ENCODE peak calls at places on chromosome 21, in six cellular contexts. One of them, this sample, is unnamed.

GRCh38 chr21:17911628-17912027 is 92.5 kb upstream of the C21orf91 start:
- DNase-seq in WTC11: no peak
- DNase-seq in HepG2: no peak
- DNase-seq in K562: no peak
- DNase-seq in IMR-90: peak; percentile 42
- DNase-seq in A549: no peak
- DNase-seq in this sample: no peak

GRCh38 chr21:29351691-29352090 is 53.0 kb downstream of the BACH1 start:
- DNase-seq in A549: no peak
- DNase-seq in K562: no peak
- DNase-seq in WTC11: no peak
- DNase-seq in IMR-90: peak; percentile 91
- DNase-seq in HepG2: no peak
- DNase-seq in this sample: no peak

GRCh38 chr21:20443558-20444155 is 554.6 kb upstream of the NCAM2 start:
- DNase-seq in K562: peak; percentile 17
- DNase-seq in A549: peak; percentile 1
- DNase-seq in IMR-90: no peak
- DNase-seq in HepG2: no peak
- DNase-seq in WTC11: no peak
- DNase-seq in this sample: peak; percentile 25

GRCh38 chr21:46059195-46059594 is 38.7 kb upstream of the COL6A2 start:
- DNase-seq in K562: no peak
- DNase-seq in IMR-90: no peak
- DNase-seq in WTC11: no peak
- DNase-seq in A549: no peak
- DNase-seq in HepG2: no peak
- DNase-seq in this sample: no peak

GRCh38 chr21:46639489-46640386 is 4.3 kb downstream of the PRMT2 start:
- DNase-seq in A549: peak; percentile 34
- DNase-seq in K562: no peak
- DNase-seq in IMR-90: peak; percentile 16
- DNase-seq in HepG2: peak; percentile 15
- DNase-seq in WTC11: no peak
- DNase-seq in this sample: peak; percentile 44

GRCh38 chr21:29499734-29500343 is 201.1 kb downstream of the BACH1 start:
- DNase-seq in A549: peak; percentile 51
- DNase-seq in IMR-90: no peak
- DNase-seq in K562: peak; percentile 64
- DNase-seq in HepG2: peak; percentile 50
- DNase-seq in WTC11: peak; percentile 74
- DNase-seq in this sample: peak; percentile 43

GRCh38 chr21:26756491-26757159 is 88.6 kb downstream of the ADAMTS1 start:
- DNase-seq in K562: no peak
- DNase-seq in HepG2: no peak
- DNase-seq in IMR-90: peak; percentile 55
- DNase-seq in WTC11: no peak
- DNase-seq in A549: no peak
- DNase-seq in this sample: no peak

GRCh38 chr21:36704281-36704957 is 5.5 kb downstream of the SIM2 start:
- DNase-seq in IMR-90: peak; percentile 4
- DNase-seq in A549: no peak
- DNase-seq in WTC11: no peak
- DNase-seq in HepG2: no peak
- DNase-seq in K562: no peak
- DNase-seq in this sample: peak; percentile 49

GRCh38 chr21:26153758-26154157 is 16.8 kb downstream of the APP start:
- DNase-seq in HepG2: no peak
- DNase-seq in K562: no peak
- DNase-seq in A549: no peak
- DNase-seq in WTC11: no peak
- DNase-seq in IMR-90: peak; percentile 34
- DNase-seq in this sample: no peak

GRCh38 chr21:44485254-44485793 is 30.0 kb downstream of the LRRC3 start:
- DNase-seq in HepG2: no peak
- DNase-seq in K562: peak; percentile 51
- DNase-seq in IMR-90: peak; percentile 8
- DNase-seq in WTC11: peak; percentile 82
- DNase-seq in A549: peak; percentile 83
- DNase-seq in this sample: peak; percentile 83

GRCh38 chr21:37412603-37413360 is 46.2 kb downstream of the DYRK1A start:
- DNase-seq in HepG2: no peak
- DNase-seq in IMR-90: peak; percentile 75
- DNase-seq in A549: no peak
- DNase-seq in K562: no peak
- DNase-seq in WTC11: no peak
- DNase-seq in this sample: no peak

GRCh38 chr21:31255846-31256395 is 88.1 kb downstream of the TIAM1 start:
- DNase-seq in HepG2: no peak
- DNase-seq in WTC11: no peak
- DNase-seq in K562: no peak
- DNase-seq in A549: no peak
- DNase-seq in IMR-90: no peak
- DNase-seq in this sample: no peak

GRCh38 chr21:45176141-45176540 is 101.8 kb downstream of the ADARB1 start:
- DNase-seq in WTC11: no peak
- DNase-seq in HepG2: no peak
- DNase-seq in IMR-90: no peak
- DNase-seq in A549: no peak
- DNase-seq in K562: no peak
- DNase-seq in this sample: no peak

GRCh38 chr21:21436012-21436545 is 437.9 kb downstream of the NCAM2 start:
- DNase-seq in HepG2: no peak
- DNase-seq in WTC11: no peak
- DNase-seq in K562: no peak
- DNase-seq in IMR-90: peak; percentile 49
- DNase-seq in A549: no peak
- DNase-seq in this sample: no peak

DNA sequence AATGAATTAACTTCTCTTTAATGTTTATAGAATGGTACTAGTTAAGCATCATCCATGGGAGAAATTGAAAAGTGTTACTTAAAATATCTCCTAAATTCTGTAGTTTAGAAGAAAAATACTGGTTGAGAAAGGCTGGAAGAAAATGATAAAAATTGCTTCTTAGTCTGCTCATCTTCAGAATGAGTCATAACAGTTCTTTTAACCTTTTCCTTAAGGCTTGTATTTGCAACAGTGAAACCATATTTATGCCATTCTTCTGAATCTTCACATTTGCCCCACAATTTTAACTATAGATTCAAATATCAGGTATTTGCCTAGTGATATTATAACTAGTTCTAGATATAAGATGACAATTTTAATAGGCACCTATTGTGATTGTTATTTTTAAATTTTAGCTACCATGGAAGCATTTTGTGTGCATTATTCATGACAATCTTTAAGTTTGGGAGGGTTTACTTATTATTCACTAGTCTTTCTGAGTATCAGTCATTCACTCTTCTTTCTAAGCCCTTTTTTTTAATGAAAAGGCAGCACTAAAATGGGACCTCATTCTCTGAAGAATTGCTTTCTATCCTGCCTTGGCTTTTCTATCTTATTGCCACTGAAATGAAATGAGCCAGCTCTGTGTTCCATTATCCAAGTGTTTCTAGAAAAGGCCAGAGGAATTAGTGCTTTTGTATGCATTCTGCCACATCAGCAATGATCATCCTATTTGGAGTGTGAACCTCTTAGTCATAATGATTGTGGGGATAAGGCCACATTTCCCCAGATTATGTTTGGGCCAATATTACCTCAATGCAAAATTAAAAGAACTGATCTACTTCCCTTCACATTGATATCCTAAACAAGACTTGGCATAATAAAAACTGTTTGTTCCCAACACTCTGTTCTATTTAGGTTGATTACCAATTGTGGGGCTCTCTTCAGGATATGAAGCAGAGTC is 58.4 kb downstream of the SAMSN1 start:
- DNase-seq in WTC11: no peak
- DNase-seq in K562: no peak
- DNase-seq in A549: no peak
- DNase-seq in IMR-90: no peak
- DNase-seq in HepG2: no peak
- DNase-seq in this sample: no peak
- TF ChIP-seq USF2 in WTC11: no peak
- TF ChIP-seq USF2 in K562: no peak
- TF ChIP-seq USF2 in A549: no peak
- TF ChIP-seq USF2 in IMR-90: no peak
- TF ChIP-seq USF2 in HepG2: no peak
- TF ChIP-seq USF2 in this sample: no peak

GRCh38 chr21:34129039-34129891 is 55.9 kb downstream of the MRPS6 start:
- DNase-seq in IMR-90: peak; percentile 92
- DNase-seq in K562: peak; percentile 20
- DNase-seq in HepG2: no peak
- DNase-seq in A549: no peak
- DNase-seq in WTC11: no peak
- DNase-seq in this sample: peak; percentile 49
- TF ChIP-seq USF2 in IMR-90: no peak
- TF ChIP-seq USF2 in K562: no peak
- TF ChIP-seq USF2 in HepG2: no peak
- TF ChIP-seq USF2 in A549: no peak
- TF ChIP-seq USF2 in WTC11: no peak
- TF ChIP-seq USF2 in this sample: no peak

GRCh38 chr21:39610705-39611104 is 2.0 kb upstream of the B3GALT5 start:
- DNase-seq in IMR-90: no peak
- DNase-seq in WTC11: peak; percentile 64
- DNase-seq in A549: peak; percentile 2
- DNase-seq in K562: no peak
- DNase-seq in HepG2: peak; percentile 1
- DNase-seq in this sample: no peak

GRCh38 chr21:39613029-39613934 is 542 bp downstream of the B3GALT5 start:
- DNase-seq in IMR-90: no peak
- DNase-seq in A549: no peak
- DNase-seq in K562: no peak
- DNase-seq in HepG2: no peak
- DNase-seq in WTC11: no peak
- DNase-seq in this sample: peak; percentile 45

GRCh38 chr21:39616373-39616772 is 3.6 kb downstream of the B3GALT5 start:
- DNase-seq in HepG2: no peak
- DNase-seq in IMR-90: no peak
- DNase-seq in WTC11: no peak
- DNase-seq in K562: no peak
- DNase-seq in A549: no peak
- DNase-seq in this sample: no peak

GRCh38 chr21:39611547-39612190 is 1.1 kb upstream of the B3GALT5 start:
- DNase-seq in IMR-90: no peak
- DNase-seq in A549: no peak
- DNase-seq in HepG2: no peak
- DNase-seq in WTC11: peak; percentile 22
- DNase-seq in K562: no peak
- DNase-seq in this sample: no peak

DNA sequence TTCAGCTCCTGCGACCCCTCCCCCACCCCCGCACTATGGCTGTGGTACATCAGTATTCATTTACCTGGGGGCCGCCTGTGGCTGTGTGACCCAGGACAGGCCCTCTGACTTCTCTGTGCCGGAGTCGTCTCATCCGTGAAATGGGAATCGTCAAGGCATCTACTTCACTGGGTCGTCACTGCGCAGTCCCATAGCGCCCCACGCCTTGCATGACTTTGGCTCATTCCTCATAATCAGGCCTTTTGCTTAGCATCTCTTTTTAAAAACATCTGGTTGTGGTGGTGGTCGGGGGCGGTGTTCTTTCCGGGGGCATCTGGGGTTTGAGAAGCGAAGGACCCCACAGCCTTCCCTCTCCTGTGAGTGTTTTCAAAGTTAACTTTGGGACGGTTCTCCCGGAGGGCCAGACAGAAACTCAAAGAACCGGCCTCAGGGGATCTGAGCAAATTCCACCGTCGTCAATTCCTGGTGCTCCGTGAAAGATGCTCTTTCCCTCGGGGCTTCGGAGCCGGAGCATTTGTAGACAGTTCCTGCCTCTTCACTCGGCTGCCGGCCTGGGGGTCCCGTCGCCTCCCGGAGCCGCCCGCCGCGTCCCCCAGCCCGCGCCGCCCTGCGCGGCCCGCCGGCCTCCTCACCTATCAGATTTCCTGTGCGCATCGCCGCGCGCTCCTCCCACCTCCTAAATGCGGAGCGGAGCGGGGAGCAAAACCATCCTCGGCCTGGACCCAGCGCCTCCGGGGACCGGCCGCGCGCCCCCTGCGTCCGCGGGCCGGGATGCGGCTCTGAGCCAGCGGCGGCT is at the start of gene B3GALT5:
- DNase-seq in K562: no peak
- DNase-seq in IMR-90: no peak
- DNase-seq in WTC11: peak; percentile 88
- DNase-seq in A549: no peak
- DNase-seq in HepG2: no peak
- DNase-seq in this sample: peak; percentile 88
- TF ChIP-seq USF2 in K562: no peak
- TF ChIP-seq USF2 in IMR-90: no peak
- TF ChIP-seq USF2 in WTC11: no peak
- TF ChIP-seq USF2 in A549: no peak
- TF ChIP-seq USF2 in HepG2: no peak
- TF ChIP-seq USF2 in this sample: no peak

GRCh38 chr21:32916088-32916487 is 109.6 kb upstream of the OLIG2 start:
- DNase-seq in HepG2: no peak
- DNase-seq in IMR-90: no peak
- DNase-seq in WTC11: no peak
- DNase-seq in A549: no peak
- DNase-seq in K562: no peak
- DNase-seq in this sample: no peak

GRCh38 chr21:32916522-32917099 is 109.1 kb upstream of the OLIG2 start:
- DNase-seq in WTC11: no peak
- DNase-seq in K562: peak; percentile 35
- DNase-seq in HepG2: peak; percentile 35
- DNase-seq in A549: peak; percentile 9
- DNase-seq in IMR-90: no peak
- DNase-seq in this sample: peak; percentile 12

GRCh38 chr21:32914424-32915070 is 111.2 kb upstream of the OLIG2 start:
- DNase-seq in K562: no peak
- DNase-seq in A549: no peak
- DNase-seq in IMR-90: no peak
- DNase-seq in WTC11: no peak
- DNase-seq in HepG2: no peak
- DNase-seq in this sample: no peak

GRCh38 chr21:32917392-32918135 is 108.2 kb upstream of the OLIG2 start:
- DNase-seq in K562: no peak
- DNase-seq in HepG2: no peak
- DNase-seq in A549: no peak
- DNase-seq in WTC11: no peak
- DNase-seq in IMR-90: no peak
- DNase-seq in this sample: no peak

DNA sequence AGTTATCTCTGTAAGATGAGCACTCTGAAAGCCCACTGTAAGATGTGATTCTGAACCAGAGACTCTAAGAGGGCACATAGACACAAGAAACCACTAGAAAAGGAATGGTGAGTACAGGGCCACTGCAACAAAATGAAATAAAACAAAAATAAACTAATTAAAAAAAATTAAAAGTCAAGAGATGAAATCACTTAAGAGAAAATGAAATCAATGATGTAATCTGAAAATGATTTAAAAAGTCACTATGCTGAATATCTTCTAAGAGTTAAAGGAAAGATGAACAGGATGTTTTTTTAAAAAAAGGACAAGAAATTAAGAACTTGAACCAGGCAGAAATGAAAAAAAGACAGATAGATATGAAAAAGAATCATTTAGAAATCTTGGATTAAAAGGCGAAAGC is 110.6 kb upstream of the OLIG2 start:
- DNase-seq in K562: no peak
- DNase-seq in WTC11: no peak
- DNase-seq in HepG2: no peak
- DNase-seq in IMR-90: no peak
- DNase-seq in A549: no peak
- DNase-seq in this sample: no peak
- TF ChIP-seq USF2 in K562: no peak
- TF ChIP-seq USF2 in WTC11: no peak
- TF ChIP-seq USF2 in HepG2: no peak
- TF ChIP-seq USF2 in IMR-90: no peak
- TF ChIP-seq USF2 in A549: no peak
- TF ChIP-seq USF2 in this sample: no peak

GRCh38 chr21:35366348-35367085 is 317.4 kb upstream of the RUNX1 start:
- DNase-seq in A549: no peak
- DNase-seq in K562: no peak
- DNase-seq in HepG2: no peak
- DNase-seq in WTC11: no peak
- DNase-seq in IMR-90: peak; percentile 54
- DNase-seq in this sample: no peak
- TF ChIP-seq USF2 in A549: no peak
- TF ChIP-seq USF2 in K562: no peak
- TF ChIP-seq USF2 in HepG2: no peak
- TF ChIP-seq USF2 in WTC11: no peak
- TF ChIP-seq USF2 in IMR-90: no peak
- TF ChIP-seq USF2 in this sample: no peak